ENCODE peak calls at places on chromosome 11, in six cellular contexts. R is Peyer's patch, I is prostate gland, O is tibial nerve, T is psoas muscle, F is cardiac muscle cell. W is an unnamed sample. For H3K4me1, the result is how much of the 10 kb centered on the place peaks cover.

GRCh38 chr11:65366340-65366773 is 11.8 kb downstream of the TIGD3 start:
- DNase-seq in R (no peak), T (no peak), F (peak), I (peak), O (no peak), W (peak)

GRCh38 chr11:57744386-57744785 is 3.1 kb downstream of the SELENOH start:
- DNase-seq in T (no peak), F (no peak), R (no peak), O (no peak), I (no peak), W (no peak)

GRCh38 chr11:68328374-68329091 is 16.1 kb downstream of the LRP5 start:
- DNase-seq in I (no peak), T (no peak), F (peak), O (no peak), R (no peak), W (peak)

GRCh38 chr11:92225563-92226308 is 1.1 kb downstream of the FAT3 start:
- DNase-seq in R (no peak), T (peak), O (peak), I (peak), F (peak), W (peak)

GRCh38 chr11:68016904-68017817 is 7.0 kb downstream of the ALDH3B1 start:
- DNase-seq in I (no peak), O (no peak), F (no peak), R (no peak), T (no peak), W (no peak)

GRCh38 chr11:111301004-111301839 is 2.9 kb downstream of the POU2AF3 start:
- DNase-seq in T (no peak), F (no peak), I (no peak), R (no peak), O (no peak), W (peak)

GRCh38 chr11:12518606-12519385 is 141.4 kb downstream of the PARVA start:
- DNase-seq in I (no peak), F (no peak), R (no peak), O (no peak), T (no peak), W (no peak)

GRCh38 chr11:86202013-86202336 is 42.6 kb upstream of the EED start:
- DNase-seq in O (no peak), R (no peak), I (no peak), T (no peak), F (no peak), W (no peak)

GRCh38 chr11:125724125-125724524 is 22.0 kb upstream of the PATE1 start:
- DNase-seq in I (no peak), O (no peak), T (no peak), F (peak), R (no peak), W (no peak)

GRCh38 chr11:101348786-101349185 is 219.2 kb upstream of the PGR start:
- DNase-seq in F (no peak), O (no peak), R (no peak), T (no peak), I (no peak), W (no peak)

GRCh38 chr11:93857413-93858185 is 7.2 kb upstream of the VSTM5 start:
- DNase-seq in O (no peak), T (no peak), F (no peak), I (no peak), R (no peak), W (no peak)

GRCh38 chr11:11244470-11245080 is 108.5 kb downstream of the CSNK2A3 start:
- DNase-seq in T (no peak), R (no peak), I (no peak), F (no peak), O (no peak), W (no peak)

GRCh38 chr11:20077973-20078372 is 82.3 kb downstream of the DBX1 start:
- DNase-seq in T (no peak), R (no peak), F (no peak), O (no peak), I (no peak), W (no peak)

GRCh38 chr11:36300651-36301050 is 4.6 kb downstream of the PRR5L start:
- DNase-seq in R (no peak), I (peak), F (peak), O (no peak), T (no peak), W (peak)

GRCh38 chr11:70703141-70704052 is 305.1 kb downstream of the CTTN start:
- DNase-seq in O (no peak), F (no peak), T (peak), R (no peak), I (no peak), W (no peak)

GRCh38 chr11:134139873-134140331 is 71.0 kb downstream of the JAM3 start:
- DNase-seq in T (no peak), O (peak), I (peak), R (peak), F (peak), W (peak)

GRCh38 chr11:44307340-44308099 is 2.4 kb downstream of the ALX4 start:
- DNase-seq in O (no peak), F (no peak), I (no peak), R (no peak), T (no peak), W (no peak)

GRCh38 chr11:60991457-60991856 is 20.0 kb downstream of the CD6 start:
- DNase-seq in T (no peak), R (no peak), O (no peak), I (no peak), F (no peak), W (no peak)
- H3K4me1 ChIP-seq in T (under half), R (under half), O (under half), I (under half), F (under half), W (under half)

GRCh38 chr11:80727315-80727714 is 1286.5 kb upstream of the TENM4 start:
- DNase-seq in R (no peak), I (no peak), T (no peak), F (peak), O (no peak), W (peak)
- TF ChIP-seq CTCF in R (peak), I (no peak), T (no peak), F (peak), O (no peak), W (no peak)

DNA sequence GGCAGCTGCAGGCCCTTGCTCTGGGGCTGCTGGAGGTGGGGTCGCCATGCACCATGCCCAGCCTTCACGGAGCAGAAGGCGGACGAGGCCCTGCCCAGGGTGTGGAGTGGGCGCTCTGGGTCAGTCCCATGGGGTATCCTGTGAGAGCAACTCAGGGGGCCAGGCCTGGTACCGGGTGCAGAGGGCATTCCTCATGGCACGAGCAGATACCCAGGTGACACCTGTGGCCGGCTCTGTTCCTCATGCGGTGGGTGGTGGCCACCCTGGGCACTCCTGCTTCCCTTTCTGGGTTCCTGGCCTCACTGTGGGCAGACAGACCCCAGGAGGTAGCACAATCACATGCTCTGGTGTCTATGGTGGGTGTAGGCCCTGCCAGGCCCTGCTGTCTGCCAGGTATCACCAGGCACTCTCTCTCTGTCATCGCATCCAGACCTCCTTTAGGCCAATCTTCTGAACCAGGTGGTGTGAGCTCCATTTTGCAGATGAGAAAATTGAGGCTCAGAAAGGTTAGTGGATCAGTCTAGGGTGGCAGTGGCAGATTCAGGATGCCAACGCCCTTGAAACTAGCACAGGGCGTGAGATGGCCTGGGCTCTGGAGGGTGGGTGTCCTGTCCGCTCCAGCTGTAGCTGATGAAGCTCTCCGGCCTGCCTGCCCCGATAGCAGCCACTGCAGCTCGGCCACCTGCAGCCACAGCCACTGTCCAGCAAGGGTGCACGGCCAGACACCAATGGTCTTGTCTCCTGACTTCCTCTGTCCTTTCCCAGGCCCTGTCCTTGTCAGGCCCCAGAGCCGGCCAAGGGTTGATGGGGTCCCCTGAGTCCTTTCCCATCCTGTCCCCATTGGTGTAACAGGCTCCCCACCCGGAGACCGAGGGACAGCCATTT is 15.1 kb downstream of the DGKZ start:
- DNase-seq in F (no peak), O (no peak), I (no peak), R (no peak), T (no peak), W (no peak)
- H3K4me1 ChIP-seq in F (under half), O (under half), I (under half), R (under half), T (half or more), W (under half)

GRCh38 chr11:119683783-119684182 is 45.2 kb downstream of the NECTIN1 start:
- DNase-seq in I (peak), O (no peak), T (no peak), R (no peak), F (no peak), W (no peak)

GRCh38 chr11:119680899-119681370 is 48.1 kb downstream of the NECTIN1 start:
- DNase-seq in F (peak), I (peak), O (no peak), T (peak), R (no peak), W (no peak)

GRCh38 chr11:119678351-119678750 is 50.6 kb downstream of the NECTIN1 start:
- DNase-seq in O (no peak), I (no peak), F (no peak), R (no peak), T (no peak), W (no peak)

GRCh38 chr11:119684361-119685072 is 44.5 kb downstream of the NECTIN1 start:
- DNase-seq in F (peak), R (no peak), O (no peak), I (peak), T (no peak), W (no peak)

GRCh38 chr11:119681537-119681936 is 47.5 kb downstream of the NECTIN1 start:
- DNase-seq in R (no peak), O (no peak), F (no peak), I (no peak), T (no peak), W (no peak)
- TF ChIP-seq CTCF in R (peak), O (peak), F (peak), I (peak), T (no peak), W (no peak)

GRCh38 chr11:48168815-48169214 is 47.8 kb upstream of the OR4B1 start:
- DNase-seq in R (no peak), F (no peak), I (no peak), O (no peak), T (no peak), W (no peak)

GRCh38 chr11:48170176-48170839 is 46.3 kb upstream of the OR4B1 start:
- DNase-seq in O (no peak), F (peak), R (no peak), T (no peak), I (no peak), W (no peak)

GRCh38 chr11:48169259-48169658 is 47.4 kb upstream of the OR4B1 start:
- DNase-seq in R (no peak), I (no peak), T (no peak), F (no peak), O (no peak), W (no peak)

GRCh38 chr11:48169706-48170105 is 46.9 kb upstream of the OR4B1 start:
- DNase-seq in F (peak), O (no peak), R (no peak), I (no peak), T (no peak), W (no peak)

GRCh38 chr11:48170840-48171233 is 45.8 kb upstream of the OR4B1 start:
- DNase-seq in T (no peak), F (peak), I (no peak), R (no peak), O (no peak), W (no peak)
- H3K4me1 ChIP-seq in T (under half), F (under half), I (under half), R (under half), O (under half), W (under half)